ENCODE peak calls at places on chromosomes 6 and 20, in ten cellular contexts. K is GM23338, C is suprapubic skin, A is HCT116, Z is HepG2, J is H1, P is vagina, M is HL-60, S is esophagus muscularis mucosa, T is GM12878. U is an unnamed sample.

GRCh38 chr6:118894425-118895240 is 681 bp downstream of the ASF1A start:
- DNase-seq in M (peak), S (no peak), C (peak), J (no peak), P (no peak), A (no peak), T (no peak), Z (peak), K (peak), U (peak)

GRCh38 chr6:123898669-123899068 is 95.0 kb downstream of the NKAIN2 start:
- DNase-seq in K (no peak), T (no peak), A (no peak), J (no peak), M (no peak), C (no peak), P (no peak), Z (no peak), S (no peak), U (no peak)

GRCh38 chr20:23246682-23247664 is 103.6 kb upstream of the NXT1 start:
- DNase-seq in T (peak), K (no peak), C (peak), S (no peak), M (no peak), J (no peak), A (no peak), P (no peak), Z (no peak), U (no peak)

GRCh38 chr6:24495516-24495847 is 713 bp downstream of the ALDH5A1 start:
- DNase-seq in A (peak), S (no peak), K (peak), C (peak), Z (peak), J (no peak), M (peak), T (no peak), P (no peak), U (no peak)

GRCh38 chr6:135014353-135014832 is 40.2 kb downstream of the HBS1L start:
- DNase-seq in A (no peak), C (no peak), K (no peak), P (no peak), J (no peak), Z (no peak), M (no peak), T (peak), S (no peak), U (no peak)

GRCh38 chr6:34525431-34526175 is 30.5 kb downstream of the SPDEF start:
- DNase-seq in M (no peak), Z (no peak), P (no peak), T (no peak), K (no peak), S (no peak), J (no peak), C (no peak), A (no peak), U (peak)

GRCh38 chr20:1305682-1306081 is 23.3 kb downstream of the SDCBP2 start:
- DNase-seq in K (no peak), M (no peak), S (no peak), T (no peak), A (no peak), C (no peak), J (no peak), Z (no peak), P (no peak), U (no peak)

GRCh38 chr20:64069209-64069613 is 6.2 kb downstream of the TCEA2 start:
- DNase-seq in C (no peak), Z (no peak), J (no peak), P (no peak), M (no peak), K (no peak), S (no peak), T (no peak), A (no peak), U (no peak)

GRCh38 chr6:98687776-98688175 is 146.6 kb upstream of the POU3F2 start:
- DNase-seq in P (no peak), S (no peak), C (no peak), J (no peak), M (no peak), K (no peak), T (no peak), Z (no peak), A (no peak), U (no peak)

GRCh38 chr20:58523072-58523681 is 8.0 kb upstream of the APCDD1L start:
- DNase-seq in J (no peak), A (no peak), M (no peak), C (no peak), P (no peak), K (no peak), S (no peak), T (no peak), Z (no peak), U (peak)

GRCh38 chr6:158672726-158673125 is 22.9 kb downstream of the SYTL3 start:
- DNase-seq in J (no peak), K (no peak), Z (no peak), C (no peak), M (no peak), P (no peak), S (no peak), A (no peak), T (no peak), U (no peak)

GRCh38 chr6:2244261-2245102 is 923 bp downstream of the GMDS start:
- DNase-seq in Z (peak), C (no peak), T (no peak), M (peak), K (peak), A (no peak), J (no peak), S (peak), P (no peak), U (no peak)

GRCh38 chr20:8361008-8361652 is 229.1 kb downstream of the PLCB1 start:
- DNase-seq in K (no peak), M (no peak), J (no peak), S (no peak), T (peak), Z (no peak), C (no peak), P (no peak), A (no peak), U (no peak)

GRCh38 chr6:43278524-43279078 is 19.5 kb upstream of the SLC22A7 start:
- DNase-seq in J (no peak), T (no peak), C (no peak), M (no peak), A (no peak), S (no peak), P (no peak), Z (peak), K (no peak), U (no peak)

GRCh38 chr6:139549561-139550070 is 175.2 kb upstream of the CITED2 start:
- DNase-seq in M (no peak), K (no peak), C (no peak), T (no peak), P (no peak), A (no peak), J (no peak), S (no peak), Z (no peak), U (no peak)

GRCh38 chr6:152094992-152095592 is 287.6 kb downstream of the ESR1 start:
- DNase-seq in K (no peak), P (no peak), A (peak), J (peak), T (no peak), Z (peak), C (no peak), M (peak), S (peak), U (no peak)

GRCh38 chr6:122400121-122400450 is 634 bp downstream of the HSF2 start:
- DNase-seq in M (peak), Z (peak), J (no peak), K (peak), T (no peak), C (no peak), P (no peak), S (no peak), A (no peak), U (no peak)

GRCh38 chr20:19867074-19867473 is 109.0 kb downstream of the RIN2 start:
- DNase-seq in P (no peak), S (no peak), J (no peak), C (no peak), M (no peak), K (no peak), Z (no peak), T (no peak), A (no peak), U (no peak)

GRCh38 chr6:131013495-131013894 is 49.5 kb downstream of the EPB41L2 start:
- DNase-seq in Z (no peak), J (no peak), M (no peak), C (no peak), K (no peak), T (no peak), P (no peak), S (no peak), A (no peak), U (no peak)

GRCh38 chr6:24780206-24780605 is 5.5 kb downstream of the GMNN start:
- DNase-seq in S (no peak), M (no peak), P (no peak), J (no peak), A (no peak), Z (no peak), T (no peak), K (no peak), C (no peak), U (no peak)

GRCh38 chr6:21949211-21949801 is 347.5 kb downstream of the PRL start:
- DNase-seq in A (no peak), M (no peak), P (no peak), C (no peak), J (no peak), Z (peak), K (no peak), S (no peak), T (no peak), U (no peak)

GRCh38 chr6:133501675-133502275 is 260.6 kb downstream of the EYA4 start:
- DNase-seq in M (no peak), C (no peak), T (no peak), A (no peak), K (no peak), J (no peak), Z (no peak), P (no peak), S (no peak), U (no peak)
- H3K27ac ChIP-seq in M (no peak), C (peak), T (no peak), A (no peak), K (no peak), J (no peak), Z (no peak), P (no peak), S (no peak), U (no peak)

GRCh38 chr6:3529232-3529631 is 72.4 kb upstream of the SLC22A23 start:
- DNase-seq in J (no peak), K (no peak), T (no peak), S (no peak), A (no peak), Z (no peak), C (no peak), P (peak), M (no peak), U (no peak)

GRCh38 chr6:3525915-3526314 is 69.1 kb upstream of the SLC22A23 start:
- DNase-seq in A (no peak), T (no peak), Z (no peak), M (no peak), K (no peak), S (no peak), J (no peak), C (no peak), P (no peak), U (no peak)

GRCh38 chr6:3529721-3530120 is 72.9 kb upstream of the SLC22A23 start:
- DNase-seq in A (no peak), M (no peak), T (no peak), C (no peak), Z (no peak), K (no peak), J (no peak), P (no peak), S (peak), U (no peak)

GRCh38 chr6:3527797-3528067 is 70.9 kb upstream of the SLC22A23 start:
- DNase-seq in S (no peak), P (no peak), K (no peak), M (no peak), Z (no peak), C (no peak), A (no peak), T (no peak), J (no peak), U (no peak)

GRCh38 chr6:3526962-3527796 is 70.3 kb upstream of the SLC22A23 start:
- DNase-seq in P (no peak), J (no peak), A (no peak), T (no peak), C (peak), M (no peak), Z (no peak), S (no peak), K (no peak), U (no peak)
- TF ChIP-seq POLR2AphosphoS5 in P (no peak), J (no peak), A (no peak), T (no peak), C (no peak), M (no peak), Z (no peak), S (no peak), K (no peak), U (no peak)

DNA sequence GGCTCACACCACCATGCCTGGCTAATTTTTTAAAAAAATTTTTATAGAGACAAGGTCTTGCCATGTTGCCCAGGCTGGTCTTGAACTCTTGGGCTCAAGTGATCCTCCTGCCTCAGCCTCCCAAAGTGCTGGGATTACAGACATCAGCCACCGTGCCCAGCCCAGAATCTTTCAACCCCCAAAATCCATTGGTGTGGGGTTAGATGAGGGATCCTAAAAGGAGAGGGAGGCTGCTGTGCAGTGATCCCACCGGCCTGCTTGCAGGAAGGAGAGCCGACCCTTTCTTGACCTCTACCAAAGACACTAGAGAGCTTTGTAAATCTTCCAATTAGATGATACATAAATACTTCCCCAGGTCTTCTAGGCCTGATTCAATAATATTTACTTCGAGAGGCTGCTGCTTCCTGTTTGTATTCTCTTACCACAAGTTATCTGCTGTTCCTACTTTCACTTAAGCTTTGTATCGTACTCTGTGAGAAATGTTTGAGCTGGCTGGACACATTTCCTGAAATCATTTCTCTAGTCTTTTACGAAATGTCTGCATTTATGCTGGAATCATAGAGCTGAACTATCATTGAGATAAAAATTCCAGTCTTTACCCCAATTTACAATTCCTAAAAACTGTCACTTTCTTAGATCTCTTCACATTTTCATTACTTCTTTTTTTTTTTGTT is 49.3 kb upstream of the IER3 start:
- DNase-seq in A (no peak), P (no peak), S (no peak), K (no peak), T (peak), Z (peak), C (no peak), J (no peak), M (peak), U (no peak)
- H3K27ac ChIP-seq in A (no peak), P (peak), S (peak), K (no peak), T (peak), Z (peak), C (peak), J (no peak), M (peak), U (peak)

GRCh38 chr6:37338745-37339255 is 15.0 kb upstream of the RNF8 start:
- DNase-seq in K (no peak), A (no peak), J (no peak), M (no peak), P (no peak), Z (no peak), S (no peak), C (no peak), T (no peak), U (no peak)
- TF ChIP-seq POLR2AphosphoS5 in K (no peak), A (no peak), J (no peak), M (no peak), P (no peak), Z (no peak), S (no peak), C (no peak), T (no peak), U (no peak)

U was measured in SK-N-SH.